ENCODE peak calls at places on chromosomes 2 and 18, in ten cellular contexts. One of them, this sample, is unnamed. For H3K4me1, the result is how much of the 10 kb centered on the place peaks cover.

GRCh38 chr2:30706534-30707303 is 100.5 kb downstream of the CAPN13 start:
- DNase-seq in heart right ventricle: peak
- DNase-seq in Panc1: no peak
- DNase-seq in colonic mucosa: peak
- DNase-seq in gastrocnemius medialis: peak
- DNase-seq in CD8-positive, alpha-beta T cell: peak
- DNase-seq in vagina: peak
- DNase-seq in stomach: peak
- DNase-seq in prostate gland: peak
- DNase-seq in mesenchymal stem cell: peak
- DNase-seq in this sample: peak

GRCh38 chr2:119252186-119253113 is 28.8 kb downstream of the STEAP3 start:
- DNase-seq in heart right ventricle: no peak
- DNase-seq in Panc1: peak
- DNase-seq in colonic mucosa: no peak
- DNase-seq in gastrocnemius medialis: peak
- DNase-seq in CD8-positive, alpha-beta T cell: no peak
- DNase-seq in vagina: no peak
- DNase-seq in stomach: no peak
- DNase-seq in prostate gland: no peak
- DNase-seq in mesenchymal stem cell: peak
- DNase-seq in this sample: no peak

GRCh38 chr18:51009071-51009470 is 20.9 kb upstream of the SMAD4 start:
- DNase-seq in heart right ventricle: no peak
- DNase-seq in Panc1: no peak
- DNase-seq in colonic mucosa: no peak
- DNase-seq in gastrocnemius medialis: no peak
- DNase-seq in CD8-positive, alpha-beta T cell: no peak
- DNase-seq in vagina: no peak
- DNase-seq in stomach: no peak
- DNase-seq in prostate gland: no peak
- DNase-seq in mesenchymal stem cell: peak
- DNase-seq in this sample: no peak

GRCh38 chr18:63683152-63683551 is 19.6 kb upstream of the SERPINB11 start:
- DNase-seq in heart right ventricle: no peak
- DNase-seq in Panc1: no peak
- DNase-seq in colonic mucosa: no peak
- DNase-seq in gastrocnemius medialis: no peak
- DNase-seq in CD8-positive, alpha-beta T cell: no peak
- DNase-seq in vagina: no peak
- DNase-seq in stomach: peak
- DNase-seq in prostate gland: peak
- DNase-seq in mesenchymal stem cell: peak
- DNase-seq in this sample: no peak

GRCh38 chr2:230814616-230815015 is 50.1 kb upstream of the ITM2C start:
- DNase-seq in heart right ventricle: no peak
- DNase-seq in Panc1: no peak
- DNase-seq in colonic mucosa: no peak
- DNase-seq in gastrocnemius medialis: no peak
- DNase-seq in CD8-positive, alpha-beta T cell: no peak
- DNase-seq in vagina: no peak
- DNase-seq in stomach: no peak
- DNase-seq in prostate gland: no peak
- DNase-seq in mesenchymal stem cell: peak
- DNase-seq in this sample: no peak

GRCh38 chr2:239316562-239317465 is 84.0 kb downstream of the HDAC4 start:
- DNase-seq in heart right ventricle: peak
- DNase-seq in Panc1: no peak
- DNase-seq in colonic mucosa: peak
- DNase-seq in gastrocnemius medialis: peak
- DNase-seq in CD8-positive, alpha-beta T cell: no peak
- DNase-seq in vagina: no peak
- DNase-seq in stomach: peak
- DNase-seq in prostate gland: no peak
- DNase-seq in mesenchymal stem cell: no peak
- DNase-seq in this sample: no peak

GRCh38 chr2:114753145-114753544 is 310.7 kb downstream of the DPP10 start:
- DNase-seq in heart right ventricle: no peak
- DNase-seq in Panc1: no peak
- DNase-seq in colonic mucosa: no peak
- DNase-seq in gastrocnemius medialis: no peak
- DNase-seq in CD8-positive, alpha-beta T cell: no peak
- DNase-seq in vagina: no peak
- DNase-seq in stomach: no peak
- DNase-seq in prostate gland: no peak
- DNase-seq in mesenchymal stem cell: no peak
- DNase-seq in this sample: no peak

GRCh38 chr2:15797231-15797945 is 143.0 kb upstream of the MYCN start:
- DNase-seq in heart right ventricle: no peak
- DNase-seq in Panc1: no peak
- DNase-seq in colonic mucosa: no peak
- DNase-seq in gastrocnemius medialis: no peak
- DNase-seq in CD8-positive, alpha-beta T cell: no peak
- DNase-seq in vagina: no peak
- DNase-seq in stomach: no peak
- DNase-seq in prostate gland: no peak
- DNase-seq in mesenchymal stem cell: no peak
- DNase-seq in this sample: no peak

GRCh38 chr2:191688934-191689695 is 11.2 kb downstream of the NABP1 start:
- DNase-seq in heart right ventricle: no peak
- DNase-seq in Panc1: no peak
- DNase-seq in colonic mucosa: no peak
- DNase-seq in gastrocnemius medialis: no peak
- DNase-seq in CD8-positive, alpha-beta T cell: no peak
- DNase-seq in vagina: no peak
- DNase-seq in stomach: no peak
- DNase-seq in prostate gland: no peak
- DNase-seq in mesenchymal stem cell: peak
- DNase-seq in this sample: no peak

GRCh38 chr2:20190862-20191713 is 33.8 kb downstream of the SDC1 start:
- DNase-seq in heart right ventricle: no peak
- DNase-seq in Panc1: no peak
- DNase-seq in colonic mucosa: peak
- DNase-seq in gastrocnemius medialis: no peak
- DNase-seq in CD8-positive, alpha-beta T cell: no peak
- DNase-seq in vagina: no peak
- DNase-seq in stomach: peak
- DNase-seq in prostate gland: no peak
- DNase-seq in mesenchymal stem cell: peak
- DNase-seq in this sample: no peak

GRCh38 chr2:147348886-147349285 is 495.9 kb upstream of the ACVR2A start:
- DNase-seq in heart right ventricle: no peak
- DNase-seq in Panc1: no peak
- DNase-seq in colonic mucosa: no peak
- DNase-seq in gastrocnemius medialis: no peak
- DNase-seq in CD8-positive, alpha-beta T cell: no peak
- DNase-seq in vagina: no peak
- DNase-seq in stomach: no peak
- DNase-seq in prostate gland: no peak
- DNase-seq in mesenchymal stem cell: no peak
- DNase-seq in this sample: no peak

GRCh38 chr18:79583426-79583825 is 96.2 kb upstream of the CTDP1 start:
- DNase-seq in heart right ventricle: no peak
- DNase-seq in Panc1: no peak
- DNase-seq in colonic mucosa: no peak
- DNase-seq in gastrocnemius medialis: no peak
- DNase-seq in CD8-positive, alpha-beta T cell: no peak
- DNase-seq in vagina: no peak
- DNase-seq in stomach: no peak
- DNase-seq in prostate gland: no peak
- DNase-seq in mesenchymal stem cell: no peak
- DNase-seq in this sample: no peak

DNA sequence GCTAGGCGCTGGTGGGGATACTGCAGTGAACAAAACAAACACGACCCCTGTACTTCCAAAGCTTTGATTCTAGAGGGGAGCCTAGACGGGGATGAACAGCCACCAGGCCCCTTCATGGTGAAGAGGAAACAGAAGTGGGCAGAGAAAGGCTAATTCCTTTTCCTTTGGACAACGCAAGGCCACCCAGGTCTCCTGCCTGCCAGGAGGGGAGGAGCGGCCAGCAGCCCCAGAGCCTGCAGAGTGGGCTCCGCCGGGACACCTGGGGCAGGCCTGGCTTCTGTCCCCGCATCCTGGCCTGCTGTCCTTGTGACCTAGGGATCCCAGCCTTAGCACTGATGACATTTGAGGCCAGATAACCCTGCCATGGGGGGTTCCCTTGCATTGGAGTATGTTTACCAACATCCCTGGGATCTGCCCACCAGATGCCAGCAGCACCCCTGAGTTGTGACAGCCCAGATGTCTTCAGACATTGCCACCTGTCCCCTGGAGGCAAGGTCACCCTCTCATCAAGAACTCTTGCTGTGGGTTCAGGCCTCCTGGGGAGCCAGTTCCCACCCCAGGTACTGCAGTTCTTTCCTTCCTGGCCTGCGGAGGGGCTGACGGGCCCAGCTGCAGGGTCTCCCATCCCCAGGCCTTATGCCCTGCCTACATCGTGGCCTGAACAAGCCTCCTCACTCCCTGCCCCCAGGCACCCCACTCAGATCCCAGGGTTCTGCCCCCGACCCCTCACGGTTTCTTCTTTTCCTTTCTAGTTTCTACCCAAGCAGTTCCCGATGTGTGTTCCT is 125.7 kb downstream of the SEPTIN10 start:
- DNase-seq in heart right ventricle: no peak
- DNase-seq in Panc1: no peak
- DNase-seq in colonic mucosa: no peak
- DNase-seq in gastrocnemius medialis: no peak
- DNase-seq in CD8-positive, alpha-beta T cell: no peak
- DNase-seq in vagina: no peak
- DNase-seq in stomach: no peak
- DNase-seq in prostate gland: no peak
- DNase-seq in mesenchymal stem cell: no peak
- DNase-seq in this sample: no peak
- H3K27ac ChIP-seq in heart right ventricle: no peak
- H3K27ac ChIP-seq in Panc1: no peak
- H3K27ac ChIP-seq in colonic mucosa: no peak
- H3K27ac ChIP-seq in gastrocnemius medialis: no peak
- H3K27ac ChIP-seq in CD8-positive, alpha-beta T cell: no peak
- H3K27ac ChIP-seq in vagina: no peak
- H3K27ac ChIP-seq in stomach: peak
- H3K27ac ChIP-seq in prostate gland: no peak
- H3K27ac ChIP-seq in mesenchymal stem cell: peak
- H3K27ac ChIP-seq in this sample: no peak

DNA sequence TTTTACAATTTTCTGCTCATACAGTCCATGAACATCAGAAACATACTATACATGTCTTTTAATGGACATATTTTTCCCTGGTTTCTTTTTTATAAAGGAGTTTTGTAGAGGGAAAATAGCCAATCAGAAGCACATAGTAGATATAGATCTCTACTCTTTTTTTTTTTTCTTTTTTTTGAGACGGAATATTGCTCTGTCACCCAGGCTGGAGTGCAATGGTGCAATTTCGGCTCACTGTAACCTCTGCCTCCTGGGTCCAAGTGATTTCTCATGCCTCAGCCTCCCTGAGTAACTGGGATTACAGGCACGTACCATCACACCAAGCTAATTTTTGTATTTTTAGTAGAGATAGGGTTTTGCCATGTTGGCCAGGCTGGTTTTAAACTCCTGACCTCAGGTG is 83.2 kb upstream of the MGAT5 start:
- DNase-seq in heart right ventricle: no peak
- DNase-seq in Panc1: no peak
- DNase-seq in colonic mucosa: no peak
- DNase-seq in gastrocnemius medialis: no peak
- DNase-seq in CD8-positive, alpha-beta T cell: no peak
- DNase-seq in vagina: no peak
- DNase-seq in stomach: no peak
- DNase-seq in prostate gland: no peak
- DNase-seq in mesenchymal stem cell: no peak
- DNase-seq in this sample: no peak
- H3K4me1 ChIP-seq in heart right ventricle: half or more
- H3K4me1 ChIP-seq in Panc1: under half
- H3K4me1 ChIP-seq in colonic mucosa: under half
- H3K4me1 ChIP-seq in gastrocnemius medialis: under half
- H3K4me1 ChIP-seq in CD8-positive, alpha-beta T cell: under half
- H3K4me1 ChIP-seq in vagina: under half
- H3K4me1 ChIP-seq in stomach: half or more
- H3K4me1 ChIP-seq in prostate gland: under half
- H3K4me1 ChIP-seq in mesenchymal stem cell: under half
- H3K4me1 ChIP-seq in this sample: under half

GRCh38 chr2:205730191-205730590 is 47.9 kb downstream of the NRP2 start:
- DNase-seq in heart right ventricle: no peak
- DNase-seq in Panc1: no peak
- DNase-seq in colonic mucosa: no peak
- DNase-seq in gastrocnemius medialis: no peak
- DNase-seq in CD8-positive, alpha-beta T cell: no peak
- DNase-seq in vagina: no peak
- DNase-seq in stomach: no peak
- DNase-seq in prostate gland: no peak
- DNase-seq in mesenchymal stem cell: no peak
- DNase-seq in this sample: no peak

GRCh38 chr2:205730701-205731271 is 48.5 kb downstream of the NRP2 start:
- DNase-seq in heart right ventricle: no peak
- DNase-seq in Panc1: no peak
- DNase-seq in colonic mucosa: no peak
- DNase-seq in gastrocnemius medialis: no peak
- DNase-seq in CD8-positive, alpha-beta T cell: no peak
- DNase-seq in vagina: no peak
- DNase-seq in stomach: no peak
- DNase-seq in prostate gland: no peak
- DNase-seq in mesenchymal stem cell: peak
- DNase-seq in this sample: no peak

GRCh38 chr2:205725059-205725458 is 42.8 kb downstream of the NRP2 start:
- DNase-seq in heart right ventricle: no peak
- DNase-seq in Panc1: no peak
- DNase-seq in colonic mucosa: no peak
- DNase-seq in gastrocnemius medialis: no peak
- DNase-seq in CD8-positive, alpha-beta T cell: no peak
- DNase-seq in vagina: no peak
- DNase-seq in stomach: no peak
- DNase-seq in prostate gland: no peak
- DNase-seq in mesenchymal stem cell: no peak
- DNase-seq in this sample: no peak

GRCh38 chr2:205726506-205726905 is 44.2 kb downstream of the NRP2 start:
- DNase-seq in heart right ventricle: no peak
- DNase-seq in Panc1: no peak
- DNase-seq in colonic mucosa: no peak
- DNase-seq in gastrocnemius medialis: no peak
- DNase-seq in CD8-positive, alpha-beta T cell: no peak
- DNase-seq in vagina: no peak
- DNase-seq in stomach: no peak
- DNase-seq in prostate gland: no peak
- DNase-seq in mesenchymal stem cell: no peak
- DNase-seq in this sample: no peak

GRCh38 chr2:205727174-205727573 is 44.9 kb downstream of the NRP2 start:
- DNase-seq in heart right ventricle: no peak
- DNase-seq in Panc1: no peak
- DNase-seq in colonic mucosa: no peak
- DNase-seq in gastrocnemius medialis: no peak
- DNase-seq in CD8-positive, alpha-beta T cell: no peak
- DNase-seq in vagina: no peak
- DNase-seq in stomach: no peak
- DNase-seq in prostate gland: no peak
- DNase-seq in mesenchymal stem cell: no peak
- DNase-seq in this sample: no peak
- H3K27ac ChIP-seq in heart right ventricle: no peak
- H3K27ac ChIP-seq in Panc1: no peak
- H3K27ac ChIP-seq in colonic mucosa: no peak
- H3K27ac ChIP-seq in gastrocnemius medialis: no peak
- H3K27ac ChIP-seq in CD8-positive, alpha-beta T cell: no peak
- H3K27ac ChIP-seq in vagina: no peak
- H3K27ac ChIP-seq in stomach: no peak
- H3K27ac ChIP-seq in prostate gland: no peak
- H3K27ac ChIP-seq in mesenchymal stem cell: no peak
- H3K27ac ChIP-seq in this sample: no peak

GRCh38 chr2:55017428-55017827 is 32.8 kb downstream of the RTN4 start:
- DNase-seq in heart right ventricle: no peak
- DNase-seq in Panc1: no peak
- DNase-seq in colonic mucosa: no peak
- DNase-seq in gastrocnemius medialis: no peak
- DNase-seq in CD8-positive, alpha-beta T cell: no peak
- DNase-seq in vagina: no peak
- DNase-seq in stomach: no peak
- DNase-seq in prostate gland: no peak
- DNase-seq in mesenchymal stem cell: no peak
- DNase-seq in this sample: no peak
- H3K4me1 ChIP-seq in heart right ventricle: under half
- H3K4me1 ChIP-seq in Panc1: half or more
- H3K4me1 ChIP-seq in colonic mucosa: under half
- H3K4me1 ChIP-seq in gastrocnemius medialis: under half
- H3K4me1 ChIP-seq in CD8-positive, alpha-beta T cell: under half
- H3K4me1 ChIP-seq in vagina: half or more
- H3K4me1 ChIP-seq in stomach: half or more
- H3K4me1 ChIP-seq in prostate gland: under half
- H3K4me1 ChIP-seq in mesenchymal stem cell: under half
- H3K4me1 ChIP-seq in this sample: under half